ENCODE peak calls at places on chromosomes 7 and 10, in five cellular contexts. One of them, this sample, is unnamed.

GRCh38 chr7:2621948-2622640 is 9.7 kb upstream of the TTYH3 start:
- DNase-seq in uterus: no peak
- DNase-seq in ovary: no peak
- DNase-seq in heart left ventricle: peak; percentile 66
- DNase-seq in HCT116: no peak
- DNase-seq in this sample: no peak

GRCh38 chr7:302054-302992 is 12.4 kb downstream of the FOXL3 start:
- DNase-seq in uterus: no peak
- DNase-seq in HCT116: no peak
- DNase-seq in ovary: no peak
- DNase-seq in heart left ventricle: no peak
- DNase-seq in this sample: no peak

GRCh38 chr7:8063706-8064297 is 95.2 kb downstream of the GLCCI1 start:
- DNase-seq in HCT116: no peak
- DNase-seq in heart left ventricle: no peak
- DNase-seq in ovary: no peak
- DNase-seq in uterus: no peak
- DNase-seq in this sample: no peak

GRCh38 chr10:132162590-132163277 is 24.0 kb upstream of the DPYSL4 start:
- DNase-seq in uterus: no peak
- DNase-seq in heart left ventricle: peak; percentile 60
- DNase-seq in ovary: no peak
- DNase-seq in HCT116: no peak
- DNase-seq in this sample: no peak

GRCh38 chr10:120221873-120222485 is 235.0 kb upstream of the PLPP4 start:
- DNase-seq in ovary: no peak
- DNase-seq in HCT116: peak; percentile 54
- DNase-seq in uterus: no peak
- DNase-seq in heart left ventricle: no peak
- DNase-seq in this sample: no peak

GRCh38 chr7:111009641-111010040 is 81.3 kb upstream of the LRRN3 start:
- DNase-seq in uterus: no peak
- DNase-seq in HCT116: no peak
- DNase-seq in heart left ventricle: no peak
- DNase-seq in ovary: no peak
- DNase-seq in this sample: no peak

GRCh38 chr7:42645906-42646305 is 266.0 kb downstream of the C7orf25 start:
- DNase-seq in ovary: no peak
- DNase-seq in uterus: no peak
- DNase-seq in heart left ventricle: no peak
- DNase-seq in HCT116: no peak
- DNase-seq in this sample: no peak

GRCh38 chr10:73920084-73920483 is 9.2 kb downstream of the PLAU start:
- DNase-seq in ovary: peak; percentile 51
- DNase-seq in heart left ventricle: peak; percentile 43
- DNase-seq in uterus: peak; percentile 74
- DNase-seq in HCT116: no peak
- DNase-seq in this sample: peak; percentile 54

GRCh38 chr10:94725871-94726270 is 36.6 kb upstream of the CYP2C19 start:
- DNase-seq in ovary: no peak
- DNase-seq in heart left ventricle: no peak
- DNase-seq in uterus: no peak
- DNase-seq in HCT116: no peak
- DNase-seq in this sample: no peak

GRCh38 chr10:130689743-130690626 is 553.8 kb downstream of the GLRX3 start:
- DNase-seq in uterus: no peak
- DNase-seq in heart left ventricle: no peak
- DNase-seq in HCT116: no peak
- DNase-seq in ovary: no peak
- DNase-seq in this sample: no peak

GRCh38 chr7:46603296-46603701 is 682.2 kb upstream of the IGFBP3 start:
- DNase-seq in HCT116: no peak
- DNase-seq in uterus: peak; percentile 18
- DNase-seq in heart left ventricle: no peak
- DNase-seq in ovary: peak; percentile 14
- DNase-seq in this sample: peak; percentile 60

GRCh38 chr7:117764031-117764430 is 109.2 kb downstream of the CTTNBP2 start:
- DNase-seq in uterus: no peak
- DNase-seq in ovary: no peak
- DNase-seq in HCT116: no peak
- DNase-seq in heart left ventricle: no peak
- DNase-seq in this sample: no peak

GRCh38 chr10:42865716-42866114 is 83.1 kb downstream of the BMS1 start:
- DNase-seq in heart left ventricle: peak; percentile 10
- DNase-seq in uterus: no peak
- DNase-seq in ovary: no peak
- DNase-seq in HCT116: no peak
- DNase-seq in this sample: no peak

GRCh38 chr7:55504093-55504859 is 68.0 kb downstream of the VOPP1 start:
- DNase-seq in heart left ventricle: no peak
- DNase-seq in HCT116: no peak
- DNase-seq in uterus: no peak
- DNase-seq in ovary: no peak
- DNase-seq in this sample: no peak

GRCh38 chr10:133258818-133259602 is 17.7 kb downstream of the ADAM8 start:
- DNase-seq in ovary: peak; percentile 65
- DNase-seq in uterus: peak; percentile 57
- DNase-seq in HCT116: peak; percentile 81
- DNase-seq in heart left ventricle: peak; percentile 78
- DNase-seq in this sample: peak; percentile 78

GRCh38 chr10:133255323-133255722 is 17.7 kb downstream of the VENTX start:
- DNase-seq in heart left ventricle: no peak
- DNase-seq in ovary: peak; percentile 57
- DNase-seq in uterus: no peak
- DNase-seq in HCT116: no peak
- DNase-seq in this sample: no peak

GRCh38 chr10:133259603-133259992 is 17.1 kb downstream of the ADAM8 start:
- DNase-seq in HCT116: no peak
- DNase-seq in ovary: no peak
- DNase-seq in uterus: no peak
- DNase-seq in heart left ventricle: no peak
- DNase-seq in this sample: no peak

GRCh38 chr10:133258066-133258817 is 18.4 kb downstream of the ADAM8 start:
- DNase-seq in HCT116: no peak
- DNase-seq in heart left ventricle: no peak
- DNase-seq in ovary: peak; percentile 66
- DNase-seq in uterus: no peak
- DNase-seq in this sample: no peak

DNA sequence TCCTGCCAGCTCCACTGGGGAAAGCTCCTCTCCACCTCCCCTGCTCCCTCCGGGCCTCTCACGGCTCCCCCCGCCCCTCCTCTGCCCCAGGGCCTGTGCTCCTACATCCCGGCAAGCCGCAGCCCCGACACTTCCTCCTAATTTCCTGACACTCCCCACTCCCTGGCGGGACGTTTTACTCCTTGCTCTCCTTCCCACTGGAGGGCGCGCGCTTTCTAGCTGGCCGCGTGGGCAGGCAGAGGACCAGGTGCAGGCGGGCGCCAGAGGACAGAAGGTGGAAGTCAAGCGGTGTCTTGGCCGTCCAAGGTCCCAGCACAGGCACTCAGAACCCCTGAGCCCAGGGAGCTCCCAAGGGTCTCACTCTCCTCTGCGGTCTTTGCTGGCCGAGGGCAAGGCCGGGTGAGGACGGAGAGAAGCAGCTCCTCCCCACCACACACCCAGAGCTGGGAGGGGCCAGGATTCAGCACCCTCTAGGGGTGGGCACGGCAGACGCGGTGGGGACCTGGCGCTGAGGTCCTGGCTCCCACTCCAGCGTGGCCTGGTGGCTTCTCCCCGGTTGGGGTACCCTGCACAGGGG is 19.1 kb downstream of the ADAM8 start:
- DNase-seq in ovary: peak; percentile 82
- DNase-seq in HCT116: no peak
- DNase-seq in heart left ventricle: peak; percentile 69
- DNase-seq in uterus: peak; percentile 48
- DNase-seq in this sample: peak; percentile 56
- TF ChIP-seq POLR2A in ovary: no peak
- TF ChIP-seq POLR2A in HCT116: peak; percentile 9
- TF ChIP-seq POLR2A in heart left ventricle: no peak
- TF ChIP-seq POLR2A in uterus: no peak
- TF ChIP-seq POLR2A in this sample: no peak

DNA sequence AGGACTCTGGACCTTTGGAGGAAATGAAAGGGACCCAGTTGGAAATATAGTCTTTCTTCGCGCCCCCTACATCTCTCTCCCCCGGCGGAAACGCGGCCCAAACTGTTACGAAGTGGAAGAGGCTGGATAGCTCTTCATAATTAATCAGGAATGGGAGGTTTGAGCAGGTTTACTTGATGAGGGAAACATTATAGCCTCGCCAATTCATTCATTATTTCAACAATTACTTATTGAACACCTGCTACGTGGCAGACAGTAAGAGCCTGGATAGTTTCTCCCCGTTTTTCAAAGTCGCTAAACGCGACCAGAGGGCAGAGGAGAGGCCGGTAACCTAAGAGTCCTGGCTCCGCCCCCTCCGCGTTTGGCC is 210 bp upstream of the FBXL15 start:
- DNase-seq in ovary: no peak
- DNase-seq in uterus: no peak
- DNase-seq in HCT116: no peak
- DNase-seq in heart left ventricle: no peak
- DNase-seq in this sample: no peak
- TF ChIP-seq POLR2A in ovary: no peak
- TF ChIP-seq POLR2A in uterus: no peak
- TF ChIP-seq POLR2A in HCT116: peak; percentile 51
- TF ChIP-seq POLR2A in heart left ventricle: no peak
- TF ChIP-seq POLR2A in this sample: no peak

GRCh38 chr10:11012476-11012875 is 5.2 kb upstream of the CELF2 start:
- DNase-seq in heart left ventricle: no peak
- DNase-seq in ovary: no peak
- DNase-seq in uterus: no peak
- DNase-seq in HCT116: no peak
- DNase-seq in this sample: no peak
- TF ChIP-seq POLR2A in heart left ventricle: no peak
- TF ChIP-seq POLR2A in ovary: no peak
- TF ChIP-seq POLR2A in uterus: no peak
- TF ChIP-seq POLR2A in HCT116: no peak
- TF ChIP-seq POLR2A in this sample: no peak

DNA sequence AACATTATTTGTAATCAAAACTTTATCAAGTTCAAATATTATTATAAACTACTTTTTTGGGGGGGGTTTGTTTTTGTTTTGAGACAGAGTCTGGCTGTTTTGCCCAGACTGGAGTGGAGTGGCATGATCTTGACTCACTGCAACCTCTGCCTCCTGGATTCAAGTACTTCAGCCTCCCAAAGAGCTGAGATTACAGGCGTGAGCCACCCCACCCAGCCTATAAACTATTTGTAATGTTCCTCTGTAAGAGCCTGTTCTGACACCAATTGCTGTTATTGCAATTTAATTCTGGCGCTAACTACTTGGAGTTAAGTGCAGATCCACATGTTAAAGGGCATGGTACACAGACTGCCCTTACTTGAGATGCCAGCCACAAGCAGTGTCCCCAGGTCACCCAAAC is 478.1 kb upstream of the NRP1 start:
- DNase-seq in heart left ventricle: no peak
- DNase-seq in ovary: no peak
- DNase-seq in uterus: no peak
- DNase-seq in HCT116: no peak
- DNase-seq in this sample: no peak
- TF ChIP-seq POLR2A in heart left ventricle: no peak
- TF ChIP-seq POLR2A in ovary: no peak
- TF ChIP-seq POLR2A in uterus: no peak
- TF ChIP-seq POLR2A in HCT116: no peak
- TF ChIP-seq POLR2A in this sample: no peak

DNA sequence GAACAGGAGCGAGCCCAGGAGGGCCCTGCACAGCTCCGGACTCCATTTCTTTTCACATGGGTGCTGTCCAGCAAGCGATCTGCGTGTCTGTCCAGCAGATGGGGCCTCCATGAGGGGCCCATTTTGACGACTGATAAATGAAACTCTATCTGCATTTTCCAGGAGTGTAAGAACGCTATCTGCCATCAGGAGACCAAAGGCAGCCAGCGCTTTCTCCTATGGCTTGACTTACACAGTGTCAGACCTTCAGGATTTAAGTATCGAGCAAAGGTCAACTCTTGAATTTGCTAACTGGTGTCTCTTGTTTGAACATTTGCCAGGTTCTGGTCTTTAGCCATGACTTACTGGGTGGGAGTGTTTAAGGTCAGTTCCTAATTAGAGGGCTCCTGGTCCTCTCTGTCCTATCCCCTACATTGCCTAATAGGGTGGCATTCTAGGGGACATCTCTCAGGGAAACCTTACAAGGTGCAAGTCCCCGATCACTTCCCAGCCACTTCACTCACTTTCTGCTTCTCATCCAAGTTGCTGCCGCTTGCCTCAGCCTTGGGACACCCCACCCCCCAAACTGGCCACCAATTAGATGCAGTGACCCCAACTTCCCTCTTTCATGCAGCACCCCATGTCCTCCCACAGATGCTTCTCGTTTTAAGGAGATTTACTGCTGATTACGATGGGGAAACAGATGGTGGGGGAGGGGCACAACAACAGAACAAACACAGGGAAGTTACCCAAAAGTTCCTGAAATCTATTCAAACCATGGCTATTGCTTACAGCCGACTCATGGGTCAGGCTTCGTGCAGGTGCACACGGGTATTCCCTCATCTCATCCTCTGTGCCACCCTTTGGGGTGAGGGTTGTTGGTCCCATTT is 20.0 kb downstream of the VSIR start:
- DNase-seq in ovary: no peak
- DNase-seq in uterus: no peak
- DNase-seq in heart left ventricle: peak; percentile 72
- DNase-seq in HCT116: no peak
- DNase-seq in this sample: no peak
- TF ChIP-seq POLR2A in ovary: no peak
- TF ChIP-seq POLR2A in uterus: no peak
- TF ChIP-seq POLR2A in heart left ventricle: no peak
- TF ChIP-seq POLR2A in HCT116: no peak
- TF ChIP-seq POLR2A in this sample: no peak

DNA sequence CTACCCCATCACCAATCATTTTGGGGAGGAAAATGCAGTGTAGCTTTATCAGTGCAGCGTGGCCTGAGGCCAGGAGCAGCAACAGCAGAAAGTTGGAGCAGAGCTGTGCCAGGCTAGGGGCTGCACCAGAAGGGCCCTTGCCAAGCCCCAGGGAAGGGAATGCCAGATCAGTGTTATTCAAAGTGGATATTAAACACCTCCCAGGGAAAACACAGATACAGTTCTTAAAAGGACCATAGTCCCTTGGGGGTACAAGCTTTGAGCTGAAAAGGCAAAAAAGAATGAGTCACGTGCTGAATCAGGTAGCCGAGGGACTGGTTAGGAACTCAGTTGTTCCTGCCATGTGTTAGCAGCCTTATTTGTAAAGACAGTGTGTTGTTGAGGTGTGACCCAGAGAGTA is 54.0 kb downstream of the GSDME start:
- DNase-seq in ovary: no peak
- DNase-seq in HCT116: no peak
- DNase-seq in uterus: no peak
- DNase-seq in heart left ventricle: no peak
- DNase-seq in this sample: no peak
- TF ChIP-seq POLR2A in ovary: no peak
- TF ChIP-seq POLR2A in HCT116: no peak
- TF ChIP-seq POLR2A in uterus: no peak
- TF ChIP-seq POLR2A in heart left ventricle: no peak
- TF ChIP-seq POLR2A in this sample: no peak